ENCODE peak calls at places on chromosomes 4 and X, in seven cellular contexts. One of them, this sample, is unnamed.

GRCh38 chrX:30659421-30659820 is 6.2 kb downstream of the GK start:
- DNase-seq in tibial artery: no peak
- DNase-seq in lower lobe of right lung: no peak
- DNase-seq in fibroblast of mammary gland: peak; percentile 94
- DNase-seq in NB4: peak; percentile 85
- DNase-seq in Peyer's patch: no peak
- DNase-seq in cardiac fibroblast: peak; percentile 84
- DNase-seq in this sample: peak; percentile 64

GRCh38 chrX:135531813-135532212 is 11.4 kb downstream of the INTS6L start:
- DNase-seq in tibial artery: no peak
- DNase-seq in lower lobe of right lung: no peak
- DNase-seq in fibroblast of mammary gland: no peak
- DNase-seq in NB4: peak; percentile 9
- DNase-seq in cardiac fibroblast: no peak
- DNase-seq in Peyer's patch: no peak
- DNase-seq in this sample: no peak

GRCh38 chr4:27005512-27006246 is 145.0 kb downstream of the STIM2 start:
- DNase-seq in tibial artery: no peak
- DNase-seq in cardiac fibroblast: peak; percentile 71
- DNase-seq in Peyer's patch: no peak
- DNase-seq in fibroblast of mammary gland: peak; percentile 88
- DNase-seq in lower lobe of right lung: no peak
- DNase-seq in NB4: no peak
- DNase-seq in this sample: peak; percentile 73

GRCh38 chr4:146033149-146033548 is 94.5 kb upstream of the ZNF827 start:
- DNase-seq in tibial artery: no peak
- DNase-seq in Peyer's patch: peak; percentile 61
- DNase-seq in lower lobe of right lung: no peak
- DNase-seq in fibroblast of mammary gland: no peak
- DNase-seq in NB4: no peak
- DNase-seq in cardiac fibroblast: no peak
- DNase-seq in this sample: no peak

GRCh38 chr4:183404016-183404415 is 40.4 kb upstream of the CDKN2AIP start:
- DNase-seq in fibroblast of mammary gland: no peak
- DNase-seq in lower lobe of right lung: no peak
- DNase-seq in tibial artery: no peak
- DNase-seq in Peyer's patch: no peak
- DNase-seq in NB4: no peak
- DNase-seq in cardiac fibroblast: no peak
- DNase-seq in this sample: no peak

GRCh38 chr4:139593091-139593564 is 37.1 kb upstream of the SETD7 start:
- DNase-seq in cardiac fibroblast: peak; percentile 50
- DNase-seq in lower lobe of right lung: no peak
- DNase-seq in fibroblast of mammary gland: peak; percentile 70
- DNase-seq in NB4: no peak
- DNase-seq in Peyer's patch: no peak
- DNase-seq in tibial artery: no peak
- DNase-seq in this sample: peak; percentile 68

GRCh38 chr4:140754918-140755810 is 1.0 kb downstream of the TBC1D9 start:
- DNase-seq in tibial artery: no peak
- DNase-seq in Peyer's patch: no peak
- DNase-seq in NB4: no peak
- DNase-seq in lower lobe of right lung: no peak
- DNase-seq in cardiac fibroblast: no peak
- DNase-seq in fibroblast of mammary gland: no peak
- DNase-seq in this sample: no peak

GRCh38 chr4:127479031-127479622 is 153.6 kb upstream of the INTU start:
- DNase-seq in Peyer's patch: no peak
- DNase-seq in fibroblast of mammary gland: peak; percentile 59
- DNase-seq in lower lobe of right lung: no peak
- DNase-seq in NB4: peak; percentile 51
- DNase-seq in tibial artery: no peak
- DNase-seq in cardiac fibroblast: peak; percentile 49
- DNase-seq in this sample: peak; percentile 50

GRCh38 chr4:144820115-144820514 is 174.2 kb downstream of the HHIP start:
- DNase-seq in Peyer's patch: no peak
- DNase-seq in tibial artery: no peak
- DNase-seq in NB4: no peak
- DNase-seq in cardiac fibroblast: peak; percentile 69
- DNase-seq in lower lobe of right lung: no peak
- DNase-seq in fibroblast of mammary gland: peak; percentile 82
- DNase-seq in this sample: peak; percentile 77

GRCh38 chr4:18566970-18567799 is 545.6 kb upstream of the LCORL start:
- DNase-seq in fibroblast of mammary gland: no peak
- DNase-seq in lower lobe of right lung: no peak
- DNase-seq in cardiac fibroblast: no peak
- DNase-seq in tibial artery: no peak
- DNase-seq in Peyer's patch: no peak
- DNase-seq in NB4: no peak
- DNase-seq in this sample: no peak

GRCh38 chrX:78712381-78712780 is 35.1 kb upstream of the LPAR4 start:
- DNase-seq in lower lobe of right lung: no peak
- DNase-seq in Peyer's patch: no peak
- DNase-seq in fibroblast of mammary gland: no peak
- DNase-seq in tibial artery: no peak
- DNase-seq in cardiac fibroblast: no peak
- DNase-seq in NB4: no peak
- DNase-seq in this sample: no peak

GRCh38 chr4:108058685-108059440 is 69.2 kb downstream of the HADH start:
- DNase-seq in lower lobe of right lung: no peak
- DNase-seq in fibroblast of mammary gland: peak; percentile 56
- DNase-seq in cardiac fibroblast: peak; percentile 10
- DNase-seq in Peyer's patch: no peak
- DNase-seq in tibial artery: no peak
- DNase-seq in NB4: no peak
- DNase-seq in this sample: no peak

GRCh38 chr4:92988301-92988700 is 684.5 kb downstream of the GRID2 start:
- DNase-seq in cardiac fibroblast: no peak
- DNase-seq in fibroblast of mammary gland: peak; percentile 10
- DNase-seq in NB4: no peak
- DNase-seq in lower lobe of right lung: no peak
- DNase-seq in tibial artery: no peak
- DNase-seq in Peyer's patch: no peak
- DNase-seq in this sample: no peak

GRCh38 chr4:38279650-38280322 is 319.6 kb downstream of the PTTG2 start:
- DNase-seq in cardiac fibroblast: no peak
- DNase-seq in lower lobe of right lung: no peak
- DNase-seq in fibroblast of mammary gland: no peak
- DNase-seq in Peyer's patch: peak; percentile 87
- DNase-seq in tibial artery: no peak
- DNase-seq in NB4: no peak
- DNase-seq in this sample: no peak

GRCh38 chr4:54585321-54586000 is 72.3 kb upstream of the KIT start:
- DNase-seq in lower lobe of right lung: no peak
- DNase-seq in cardiac fibroblast: peak; percentile 13
- DNase-seq in NB4: no peak
- DNase-seq in fibroblast of mammary gland: peak; percentile 7
- DNase-seq in Peyer's patch: no peak
- DNase-seq in tibial artery: no peak
- DNase-seq in this sample: peak; percentile 56

GRCh38 chrX:72057331-72057730 is 74.4 kb downstream of the RTL5 start:
- DNase-seq in NB4: peak; percentile 76
- DNase-seq in fibroblast of mammary gland: peak; percentile 13
- DNase-seq in cardiac fibroblast: no peak
- DNase-seq in lower lobe of right lung: no peak
- DNase-seq in Peyer's patch: no peak
- DNase-seq in tibial artery: no peak
- DNase-seq in this sample: no peak

GRCh38 chr4:150244600-150244999 is 166.4 kb downstream of the DCLK2 start:
- DNase-seq in tibial artery: no peak
- DNase-seq in NB4: no peak
- DNase-seq in Peyer's patch: no peak
- DNase-seq in lower lobe of right lung: no peak
- DNase-seq in fibroblast of mammary gland: peak; percentile 60
- DNase-seq in cardiac fibroblast: peak; percentile 54
- DNase-seq in this sample: peak; percentile 89

GRCh38 chr4:182246401-182247205 is 3.4 kb downstream of the TENM3 start:
- DNase-seq in lower lobe of right lung: no peak
- DNase-seq in fibroblast of mammary gland: peak; percentile 31
- DNase-seq in cardiac fibroblast: peak; percentile 29
- DNase-seq in NB4: no peak
- DNase-seq in tibial artery: no peak
- DNase-seq in Peyer's patch: no peak
- DNase-seq in this sample: no peak

GRCh38 chr4:186204103-186204559 is 12.8 kb downstream of the CYP4V2 start:
- DNase-seq in tibial artery: no peak
- DNase-seq in NB4: no peak
- DNase-seq in Peyer's patch: peak; percentile 71
- DNase-seq in cardiac fibroblast: peak; percentile 87
- DNase-seq in lower lobe of right lung: no peak
- DNase-seq in fibroblast of mammary gland: no peak
- DNase-seq in this sample: no peak
- H3K4me3 ChIP-seq in tibial artery: peak overlapping the region; percentile 48
- H3K4me3 ChIP-seq in NB4: no peak overlapping the region
- H3K4me3 ChIP-seq in Peyer's patch: no peak overlapping the region
- H3K4me3 ChIP-seq in cardiac fibroblast: peak overlapping the region; percentile 35
- H3K4me3 ChIP-seq in lower lobe of right lung: no peak overlapping the region
- H3K4me3 ChIP-seq in fibroblast of mammary gland: no peak overlapping the region
- H3K4me3 ChIP-seq in this sample: no peak overlapping the region

GRCh38 chr4:89754531-89754930 is 82.4 kb downstream of the SNCA start:
- DNase-seq in cardiac fibroblast: no peak
- DNase-seq in tibial artery: no peak
- DNase-seq in Peyer's patch: no peak
- DNase-seq in NB4: no peak
- DNase-seq in lower lobe of right lung: no peak
- DNase-seq in fibroblast of mammary gland: peak; percentile 48
- DNase-seq in this sample: peak; percentile 50

GRCh38 chr4:89757154-89757723 is 79.7 kb downstream of the SNCA start:
- DNase-seq in fibroblast of mammary gland: no peak
- DNase-seq in tibial artery: no peak
- DNase-seq in cardiac fibroblast: no peak
- DNase-seq in NB4: no peak
- DNase-seq in Peyer's patch: no peak
- DNase-seq in lower lobe of right lung: no peak
- DNase-seq in this sample: no peak

GRCh38 chr4:89752932-89753598 is 83.9 kb downstream of the SNCA start:
- DNase-seq in lower lobe of right lung: no peak
- DNase-seq in cardiac fibroblast: peak; percentile 82
- DNase-seq in NB4: no peak
- DNase-seq in tibial artery: no peak
- DNase-seq in Peyer's patch: no peak
- DNase-seq in fibroblast of mammary gland: peak; percentile 99
- DNase-seq in this sample: peak; percentile 94

GRCh38 chr4:89753601-89754066 is 83.3 kb downstream of the SNCA start:
- DNase-seq in NB4: no peak
- DNase-seq in lower lobe of right lung: no peak
- DNase-seq in cardiac fibroblast: peak; percentile 97
- DNase-seq in Peyer's patch: no peak
- DNase-seq in fibroblast of mammary gland: peak; percentile 100
- DNase-seq in tibial artery: no peak
- DNase-seq in this sample: peak; percentile 94

DNA sequence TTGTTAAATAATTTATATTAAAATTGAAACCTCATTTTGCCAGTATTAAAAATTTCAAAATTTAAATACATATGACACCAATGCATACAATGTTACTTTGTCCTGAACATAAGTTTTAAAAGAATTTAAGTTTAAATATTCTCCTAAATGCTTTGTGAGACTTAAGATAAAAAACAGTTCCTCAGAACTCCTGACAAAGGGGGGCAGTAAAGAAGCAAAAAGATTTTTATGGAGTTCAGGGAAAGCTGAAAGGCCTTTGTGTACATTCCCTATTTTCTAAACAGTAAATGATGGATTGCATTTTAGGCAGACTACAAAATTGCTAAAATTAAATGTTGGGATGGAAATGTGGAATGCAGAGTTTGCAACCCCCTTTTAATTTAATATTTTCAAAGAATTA is 81.8 kb downstream of the SNCA start:
- DNase-seq in fibroblast of mammary gland: peak; percentile 15
- DNase-seq in lower lobe of right lung: no peak
- DNase-seq in NB4: no peak
- DNase-seq in tibial artery: no peak
- DNase-seq in Peyer's patch: no peak
- DNase-seq in cardiac fibroblast: peak; percentile 32
- DNase-seq in this sample: peak; percentile 20
- TF ChIP-seq CTCF in fibroblast of mammary gland: peak; percentile 4
- TF ChIP-seq CTCF in lower lobe of right lung: no peak
- TF ChIP-seq CTCF in NB4: no peak
- TF ChIP-seq CTCF in tibial artery: no peak
- TF ChIP-seq CTCF in Peyer's patch: no peak
- TF ChIP-seq CTCF in cardiac fibroblast: no peak
- TF ChIP-seq CTCF in this sample: peak; percentile 24

GRCh38 chrX:22090181-22090580 is 58.1 kb downstream of the PHEX start:
- DNase-seq in tibial artery: no peak
- DNase-seq in fibroblast of mammary gland: peak; percentile 76
- DNase-seq in lower lobe of right lung: no peak
- DNase-seq in cardiac fibroblast: peak; percentile 58
- DNase-seq in Peyer's patch: no peak
- DNase-seq in NB4: no peak
- DNase-seq in this sample: peak; percentile 66
- H3K4me3 ChIP-seq in tibial artery: no peak overlapping the region
- H3K4me3 ChIP-seq in fibroblast of mammary gland: no peak overlapping the region
- H3K4me3 ChIP-seq in lower lobe of right lung: no peak overlapping the region
- H3K4me3 ChIP-seq in cardiac fibroblast: no peak overlapping the region
- H3K4me3 ChIP-seq in Peyer's patch: no peak overlapping the region
- H3K4me3 ChIP-seq in NB4: no peak overlapping the region
- H3K4me3 ChIP-seq in this sample: no peak overlapping the region

GRCh38 chr4:96355414-96355813 is 515.5 kb downstream of the PDHA2 start:
- DNase-seq in NB4: no peak
- DNase-seq in cardiac fibroblast: no peak
- DNase-seq in fibroblast of mammary gland: no peak
- DNase-seq in tibial artery: no peak
- DNase-seq in lower lobe of right lung: no peak
- DNase-seq in Peyer's patch: no peak
- DNase-seq in this sample: no peak

GRCh38 chr4:96356591-96357360 is 516.9 kb downstream of the PDHA2 start:
- DNase-seq in tibial artery: no peak
- DNase-seq in fibroblast of mammary gland: no peak
- DNase-seq in lower lobe of right lung: no peak
- DNase-seq in NB4: no peak
- DNase-seq in Peyer's patch: no peak
- DNase-seq in cardiac fibroblast: peak; percentile 52
- DNase-seq in this sample: peak; percentile 70

GRCh38 chr4:96347582-96347981 is 507.7 kb downstream of the PDHA2 start:
- DNase-seq in lower lobe of right lung: no peak
- DNase-seq in Peyer's patch: no peak
- DNase-seq in NB4: no peak
- DNase-seq in tibial artery: no peak
- DNase-seq in fibroblast of mammary gland: no peak
- DNase-seq in cardiac fibroblast: no peak
- DNase-seq in this sample: peak; percentile 39

GRCh38 chr4:96354036-96354712 is 514.3 kb downstream of the PDHA2 start:
- DNase-seq in cardiac fibroblast: peak; percentile 50
- DNase-seq in NB4: no peak
- DNase-seq in lower lobe of right lung: no peak
- DNase-seq in fibroblast of mammary gland: no peak
- DNase-seq in Peyer's patch: no peak
- DNase-seq in tibial artery: no peak
- DNase-seq in this sample: peak; percentile 22

DNA sequence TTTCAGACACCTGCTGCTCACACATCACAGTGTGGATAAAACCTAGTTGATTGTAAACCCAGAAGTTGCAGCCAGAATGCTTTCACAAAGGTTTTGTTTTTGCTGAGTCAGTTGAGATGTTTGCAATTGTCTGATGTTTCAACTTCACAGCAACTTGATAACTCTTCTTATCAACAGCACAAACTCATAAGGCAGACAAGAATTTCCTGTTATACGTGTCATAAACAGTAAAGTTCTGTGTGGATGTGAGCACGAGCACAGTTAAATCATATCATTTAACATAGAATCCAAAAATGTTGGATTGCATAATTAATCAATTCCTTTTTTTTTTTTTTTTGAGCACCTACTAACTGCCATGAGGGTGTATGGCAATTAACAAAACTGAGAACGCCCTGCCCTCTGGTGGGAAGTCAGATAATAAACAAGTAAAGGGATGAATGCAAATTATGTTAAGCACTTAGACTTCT is 512.2 kb downstream of the PDHA2 start:
- DNase-seq in fibroblast of mammary gland: peak; percentile 5
- DNase-seq in cardiac fibroblast: peak; percentile 63
- DNase-seq in NB4: peak; percentile 20
- DNase-seq in tibial artery: no peak
- DNase-seq in Peyer's patch: no peak
- DNase-seq in lower lobe of right lung: no peak
- DNase-seq in this sample: peak; percentile 32
- TF ChIP-seq CTCF in fibroblast of mammary gland: peak; percentile 15
- TF ChIP-seq CTCF in cardiac fibroblast: peak; percentile 37
- TF ChIP-seq CTCF in NB4: no peak
- TF ChIP-seq CTCF in tibial artery: no peak
- TF ChIP-seq CTCF in Peyer's patch: no peak
- TF ChIP-seq CTCF in lower lobe of right lung: no peak
- TF ChIP-seq CTCF in this sample: peak; percentile 15